ENCODE peak calls at places on chromosomes 12 and 14, in five cellular contexts. One of them, this sample, is unnamed.

GRCh38 chr12:57095440-57095839 is 6.5 kb downstream of the NAB2 start:
- DNase-seq in islet precursor cell: no peak
- DNase-seq in left kidney: no peak
- DNase-seq in NCI-H226: no peak
- DNase-seq in activated naive CD4-positive, alpha-beta T cell treated with anti-CD3 and anti-CD28 coated beads, Interleukin-2, amount 10 ng/mL, durations not matched to agents 7 days and 5 days: no peak
- DNase-seq in this sample: no peak

GRCh38 chr14:55814873-55815272 is 234.9 kb downstream of the KTN1 start:
- DNase-seq in islet precursor cell: no peak
- DNase-seq in left kidney: no peak
- DNase-seq in NCI-H226: no peak
- DNase-seq in activated naive CD4-positive, alpha-beta T cell treated with anti-CD3 and anti-CD28 coated beads, Interleukin-2, amount 10 ng/mL, durations not matched to agents 7 days and 5 days: no peak
- DNase-seq in this sample: no peak

GRCh38 chr14:72788255-72788654 is 105.6 kb downstream of the DPF3 start:
- DNase-seq in NCI-H226: no peak
- DNase-seq in activated naive CD4-positive, alpha-beta T cell treated with anti-CD3 and anti-CD28 coated beads, Interleukin-2, amount 10 ng/mL, durations not matched to agents 7 days and 5 days: no peak
- DNase-seq in islet precursor cell: peak
- DNase-seq in left kidney: peak
- DNase-seq in this sample: no peak

GRCh38 chr12:73262788-73263381 is 990.7 kb downstream of the TRHDE start:
- DNase-seq in activated naive CD4-positive, alpha-beta T cell treated with anti-CD3 and anti-CD28 coated beads, Interleukin-2, amount 10 ng/mL, durations not matched to agents 7 days and 5 days: no peak
- DNase-seq in NCI-H226: no peak
- DNase-seq in islet precursor cell: no peak
- DNase-seq in left kidney: no peak
- DNase-seq in this sample: no peak

GRCh38 chr14:31154956-31155355 is 52.6 kb downstream of the HECTD1 start:
- DNase-seq in islet precursor cell: no peak
- DNase-seq in activated naive CD4-positive, alpha-beta T cell treated with anti-CD3 and anti-CD28 coated beads, Interleukin-2, amount 10 ng/mL, durations not matched to agents 7 days and 5 days: no peak
- DNase-seq in NCI-H226: peak
- DNase-seq in left kidney: no peak
- DNase-seq in this sample: no peak

GRCh38 chr14:103074699-103075341 is 9.2 kb upstream of the LBHD2 start:
- DNase-seq in left kidney: peak
- DNase-seq in islet precursor cell: peak
- DNase-seq in activated naive CD4-positive, alpha-beta T cell treated with anti-CD3 and anti-CD28 coated beads, Interleukin-2, amount 10 ng/mL, durations not matched to agents 7 days and 5 days: peak
- DNase-seq in NCI-H226: no peak
- DNase-seq in this sample: no peak

GRCh38 chr12:102631274-102631673 is 150.9 kb upstream of the IGF1 start:
- DNase-seq in islet precursor cell: peak
- DNase-seq in activated naive CD4-positive, alpha-beta T cell treated with anti-CD3 and anti-CD28 coated beads, Interleukin-2, amount 10 ng/mL, durations not matched to agents 7 days and 5 days: no peak
- DNase-seq in NCI-H226: peak
- DNase-seq in left kidney: no peak
- DNase-seq in this sample: peak

GRCh38 chr12:113222730-113223531 is 1.7 kb downstream of the TPCN1 start:
- DNase-seq in islet precursor cell: no peak
- DNase-seq in left kidney: peak
- DNase-seq in activated naive CD4-positive, alpha-beta T cell treated with anti-CD3 and anti-CD28 coated beads, Interleukin-2, amount 10 ng/mL, durations not matched to agents 7 days and 5 days: peak
- DNase-seq in NCI-H226: peak
- DNase-seq in this sample: no peak

GRCh38 chr14:61485670-61486069 is 164.3 kb downstream of the PRKCH start:
- DNase-seq in islet precursor cell: no peak
- DNase-seq in left kidney: no peak
- DNase-seq in activated naive CD4-positive, alpha-beta T cell treated with anti-CD3 and anti-CD28 coated beads, Interleukin-2, amount 10 ng/mL, durations not matched to agents 7 days and 5 days: peak
- DNase-seq in NCI-H226: no peak
- DNase-seq in this sample: no peak

GRCh38 chr12:16531623-16532022 is 74.3 kb downstream of the LMO3 start:
- DNase-seq in activated naive CD4-positive, alpha-beta T cell treated with anti-CD3 and anti-CD28 coated beads, Interleukin-2, amount 10 ng/mL, durations not matched to agents 7 days and 5 days: no peak
- DNase-seq in left kidney: peak
- DNase-seq in NCI-H226: no peak
- DNase-seq in islet precursor cell: peak
- DNase-seq in this sample: no peak

GRCh38 chr14:105059035-105059916 is 6.0 kb downstream of the GPR132 start:
- DNase-seq in NCI-H226: peak
- DNase-seq in islet precursor cell: peak
- DNase-seq in left kidney: no peak
- DNase-seq in activated naive CD4-positive, alpha-beta T cell treated with anti-CD3 and anti-CD28 coated beads, Interleukin-2, amount 10 ng/mL, durations not matched to agents 7 days and 5 days: peak
- DNase-seq in this sample: peak

GRCh38 chr12:47844264-47845020 is 24.7 kb upstream of the HDAC7 start:
- DNase-seq in NCI-H226: no peak
- DNase-seq in activated naive CD4-positive, alpha-beta T cell treated with anti-CD3 and anti-CD28 coated beads, Interleukin-2, amount 10 ng/mL, durations not matched to agents 7 days and 5 days: no peak
- DNase-seq in islet precursor cell: no peak
- DNase-seq in left kidney: no peak
- DNase-seq in this sample: no peak

GRCh38 chr12:39368096-39368495 is 74.8 kb downstream of the KIF21A start:
- DNase-seq in NCI-H226: no peak
- DNase-seq in activated naive CD4-positive, alpha-beta T cell treated with anti-CD3 and anti-CD28 coated beads, Interleukin-2, amount 10 ng/mL, durations not matched to agents 7 days and 5 days: no peak
- DNase-seq in left kidney: no peak
- DNase-seq in islet precursor cell: no peak
- DNase-seq in this sample: no peak

GRCh38 chr12:16756833-16757552 is 151.0 kb upstream of the LMO3 start:
- DNase-seq in NCI-H226: no peak
- DNase-seq in islet precursor cell: peak
- DNase-seq in left kidney: no peak
- DNase-seq in activated naive CD4-positive, alpha-beta T cell treated with anti-CD3 and anti-CD28 coated beads, Interleukin-2, amount 10 ng/mL, durations not matched to agents 7 days and 5 days: no peak
- DNase-seq in this sample: peak

GRCh38 chr12:70246580-70246979 is 3.3 kb downstream of the CNOT2 start:
- DNase-seq in islet precursor cell: no peak
- DNase-seq in left kidney: no peak
- DNase-seq in NCI-H226: no peak
- DNase-seq in activated naive CD4-positive, alpha-beta T cell treated with anti-CD3 and anti-CD28 coated beads, Interleukin-2, amount 10 ng/mL, durations not matched to agents 7 days and 5 days: no peak
- DNase-seq in this sample: no peak

This sample was measured in mesendoderm.